ENCODE peak calls at places on chromosome 20, in seven cellular contexts. One of them, this sample, is unnamed.
A peak's percentile ranks its signal among the peaks of the same experiment; 100 is the strongest.

GRCh38 chr20:53154540-53154939 is 182.4 kb downstream of the TSHZ2 start:
- DNase-seq in cardiac muscle cell: no peak
- DNase-seq in lower lobe of right lung: no peak
- DNase-seq in CD4-positive, CD25-positive, alpha-beta regulatory T cell: peak; percentile 10
- DNase-seq in ovary: no peak
- DNase-seq in heart left ventricle: no peak
- DNase-seq in psoas muscle: no peak
- DNase-seq in this sample: no peak

GRCh38 chr20:41003143-41003932 is 25.3 kb upstream of the TOP1 start:
- DNase-seq in cardiac muscle cell: no peak
- DNase-seq in lower lobe of right lung: peak; percentile 80
- DNase-seq in CD4-positive, CD25-positive, alpha-beta regulatory T cell: peak; percentile 92
- DNase-seq in ovary: no peak
- DNase-seq in heart left ventricle: peak; percentile 42
- DNase-seq in psoas muscle: no peak
- DNase-seq in this sample: no peak

GRCh38 chr20:38173237-38174156 is 8.4 kb upstream of the TGM2 start:
- DNase-seq in cardiac muscle cell: no peak
- DNase-seq in lower lobe of right lung: no peak
- DNase-seq in CD4-positive, CD25-positive, alpha-beta regulatory T cell: no peak
- DNase-seq in ovary: no peak
- DNase-seq in heart left ventricle: no peak
- DNase-seq in psoas muscle: no peak
- DNase-seq in this sample: no peak

GRCh38 chr20:24439737-24440136 is 29.7 kb upstream of the SYNDIG1 start:
- DNase-seq in cardiac muscle cell: no peak
- DNase-seq in lower lobe of right lung: no peak
- DNase-seq in CD4-positive, CD25-positive, alpha-beta regulatory T cell: no peak
- DNase-seq in ovary: no peak
- DNase-seq in heart left ventricle: no peak
- DNase-seq in psoas muscle: no peak
- DNase-seq in this sample: no peak

GRCh38 chr20:42192321-42192720 is 574.1 kb upstream of the CHD6 start:
- DNase-seq in cardiac muscle cell: no peak
- DNase-seq in lower lobe of right lung: no peak
- DNase-seq in CD4-positive, CD25-positive, alpha-beta regulatory T cell: no peak
- DNase-seq in ovary: no peak
- DNase-seq in heart left ventricle: no peak
- DNase-seq in psoas muscle: no peak
- DNase-seq in this sample: no peak

GRCh38 chr20:17786221-17786718 is 86.5 kb downstream of the BANF2 start:
- DNase-seq in cardiac muscle cell: no peak
- DNase-seq in lower lobe of right lung: no peak
- DNase-seq in CD4-positive, CD25-positive, alpha-beta regulatory T cell: no peak
- DNase-seq in ovary: peak; percentile 64
- DNase-seq in heart left ventricle: peak; percentile 51
- DNase-seq in psoas muscle: peak; percentile 67
- DNase-seq in this sample: no peak

GRCh38 chr20:1422756-1423155 is 29.9 kb upstream of the FKBP1A start:
- DNase-seq in cardiac muscle cell: no peak
- DNase-seq in lower lobe of right lung: no peak
- DNase-seq in CD4-positive, CD25-positive, alpha-beta regulatory T cell: peak; percentile 74
- DNase-seq in ovary: no peak
- DNase-seq in heart left ventricle: no peak
- DNase-seq in psoas muscle: no peak
- DNase-seq in this sample: no peak

GRCh38 chr20:54126809-54127655 is 46.8 kb downstream of the CYP24A1 start:
- DNase-seq in cardiac muscle cell: no peak
- DNase-seq in lower lobe of right lung: no peak
- DNase-seq in CD4-positive, CD25-positive, alpha-beta regulatory T cell: no peak
- DNase-seq in ovary: no peak
- DNase-seq in heart left ventricle: no peak
- DNase-seq in psoas muscle: no peak
- DNase-seq in this sample: no peak

GRCh38 chr20:31975874-31976273 is 7.9 kb downstream of the XKR7 start:
- DNase-seq in cardiac muscle cell: no peak
- DNase-seq in lower lobe of right lung: no peak
- DNase-seq in CD4-positive, CD25-positive, alpha-beta regulatory T cell: no peak
- DNase-seq in ovary: no peak
- DNase-seq in heart left ventricle: no peak
- DNase-seq in psoas muscle: no peak
- DNase-seq in this sample: no peak

GRCh38 chr20:63493563-63494020 is 5.3 kb downstream of the EEF1A2 start:
- DNase-seq in cardiac muscle cell: no peak
- DNase-seq in lower lobe of right lung: no peak
- DNase-seq in CD4-positive, CD25-positive, alpha-beta regulatory T cell: no peak
- DNase-seq in ovary: no peak
- DNase-seq in heart left ventricle: no peak
- DNase-seq in psoas muscle: no peak
- DNase-seq in this sample: no peak

GRCh38 chr20:21143194-21143890 is 17.5 kb downstream of the KIZ start:
- DNase-seq in cardiac muscle cell: no peak
- DNase-seq in lower lobe of right lung: no peak
- DNase-seq in CD4-positive, CD25-positive, alpha-beta regulatory T cell: no peak
- DNase-seq in ovary: no peak
- DNase-seq in heart left ventricle: no peak
- DNase-seq in psoas muscle: no peak
- DNase-seq in this sample: no peak

GRCh38 chr20:10524643-10525042 is 89.5 kb downstream of the SLX4IP start:
- DNase-seq in cardiac muscle cell: no peak
- DNase-seq in lower lobe of right lung: no peak
- DNase-seq in CD4-positive, CD25-positive, alpha-beta regulatory T cell: no peak
- DNase-seq in ovary: no peak
- DNase-seq in heart left ventricle: no peak
- DNase-seq in psoas muscle: no peak
- DNase-seq in this sample: no peak

GRCh38 chr20:20547876-20548266 is 164.6 kb downstream of the RALGAPA2 start:
- DNase-seq in cardiac muscle cell: no peak
- DNase-seq in lower lobe of right lung: no peak
- DNase-seq in CD4-positive, CD25-positive, alpha-beta regulatory T cell: no peak
- DNase-seq in ovary: no peak
- DNase-seq in heart left ventricle: no peak
- DNase-seq in psoas muscle: no peak
- DNase-seq in this sample: no peak

GRCh38 chr20:39670987-39671386 is 708.8 kb downstream of the DHX35 start:
- DNase-seq in cardiac muscle cell: no peak
- DNase-seq in lower lobe of right lung: no peak
- DNase-seq in CD4-positive, CD25-positive, alpha-beta regulatory T cell: no peak
- DNase-seq in ovary: no peak
- DNase-seq in heart left ventricle: no peak
- DNase-seq in psoas muscle: no peak
- DNase-seq in this sample: no peak

GRCh38 chr20:1377341-1377871 is 15.4 kb downstream of the FKBP1A start:
- DNase-seq in cardiac muscle cell: no peak
- DNase-seq in lower lobe of right lung: no peak
- DNase-seq in CD4-positive, CD25-positive, alpha-beta regulatory T cell: no peak
- DNase-seq in ovary: no peak
- DNase-seq in heart left ventricle: no peak
- DNase-seq in psoas muscle: no peak
- DNase-seq in this sample: no peak

GRCh38 chr20:57682184-57683038 is 27.4 kb downstream of the PMEPA1 start:
- DNase-seq in cardiac muscle cell: no peak
- DNase-seq in lower lobe of right lung: no peak
- DNase-seq in CD4-positive, CD25-positive, alpha-beta regulatory T cell: no peak
- DNase-seq in ovary: no peak
- DNase-seq in heart left ventricle: no peak
- DNase-seq in psoas muscle: no peak
- DNase-seq in this sample: peak; percentile 91

GRCh38 chr20:57683876-57684275 is 25.9 kb downstream of the PMEPA1 start:
- DNase-seq in cardiac muscle cell: no peak
- DNase-seq in lower lobe of right lung: no peak
- DNase-seq in CD4-positive, CD25-positive, alpha-beta regulatory T cell: no peak
- DNase-seq in ovary: no peak
- DNase-seq in heart left ventricle: no peak
- DNase-seq in psoas muscle: no peak
- DNase-seq in this sample: no peak

GRCh38 chr20:57686931-57687652 is 22.7 kb downstream of the PMEPA1 start:
- DNase-seq in cardiac muscle cell: no peak
- DNase-seq in lower lobe of right lung: no peak
- DNase-seq in CD4-positive, CD25-positive, alpha-beta regulatory T cell: no peak
- DNase-seq in ovary: no peak
- DNase-seq in heart left ventricle: no peak
- DNase-seq in psoas muscle: no peak
- DNase-seq in this sample: no peak

GRCh38 chr20:57688295-57688694 is 21.5 kb downstream of the PMEPA1 start:
- DNase-seq in cardiac muscle cell: no peak
- DNase-seq in lower lobe of right lung: no peak
- DNase-seq in CD4-positive, CD25-positive, alpha-beta regulatory T cell: no peak
- DNase-seq in ovary: no peak
- DNase-seq in heart left ventricle: no peak
- DNase-seq in psoas muscle: no peak
- DNase-seq in this sample: no peak

DNA sequence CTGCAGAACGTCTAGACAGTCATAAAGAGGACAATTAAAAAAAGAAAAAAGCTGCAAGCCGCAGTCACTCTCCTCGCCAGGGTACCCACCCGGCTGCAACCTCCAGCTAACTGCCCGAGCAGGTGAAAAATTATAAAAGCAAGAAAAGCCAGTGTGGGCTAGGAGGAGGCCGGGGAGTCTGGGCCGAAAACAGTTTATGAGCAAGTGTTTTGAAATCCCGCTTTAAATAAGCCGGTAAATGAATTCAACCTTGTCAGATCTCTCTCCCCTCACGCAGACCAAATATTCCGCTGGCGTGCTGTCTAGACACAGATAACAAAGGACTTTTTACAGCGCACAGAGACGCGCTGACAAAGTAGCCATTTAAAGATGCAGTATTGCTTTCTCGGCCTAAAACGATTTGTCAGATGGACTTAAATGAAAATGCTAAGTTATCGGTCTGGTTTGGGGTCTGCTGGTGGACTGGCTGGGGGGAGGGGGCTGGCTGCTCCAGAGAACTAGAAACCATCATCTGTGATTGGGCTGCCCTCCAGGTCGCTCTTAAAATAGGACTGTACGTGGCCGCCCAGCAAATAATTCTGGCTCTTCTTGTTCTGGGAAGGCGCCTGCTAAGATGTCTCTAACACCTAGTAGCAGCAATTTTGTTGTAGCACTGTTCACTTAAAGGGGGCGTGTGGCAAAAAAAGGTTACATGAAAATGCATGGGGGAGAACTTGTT is 24.5 kb downstream of the PMEPA1 start:
- DNase-seq in cardiac muscle cell: no peak
- DNase-seq in lower lobe of right lung: no peak
- DNase-seq in CD4-positive, CD25-positive, alpha-beta regulatory T cell: no peak
- DNase-seq in ovary: no peak
- DNase-seq in heart left ventricle: no peak
- DNase-seq in psoas muscle: no peak
- DNase-seq in this sample: peak; percentile 28
- H3K27ac ChIP-seq in cardiac muscle cell: no peak overlapping the region
- H3K27ac ChIP-seq in lower lobe of right lung: no peak overlapping the region
- H3K27ac ChIP-seq in CD4-positive, CD25-positive, alpha-beta regulatory T cell: no peak overlapping the region
- H3K27ac ChIP-seq in ovary: no peak overlapping the region
- H3K27ac ChIP-seq in heart left ventricle: peak overlapping the region; percentile 51
- H3K27ac ChIP-seq in psoas muscle: peak overlapping the region; percentile 50
- H3K27ac ChIP-seq in this sample: peak overlapping the region; percentile 99

GRCh38 chr20:43515628-43516027 is 8.1 kb downstream of the L3MBTL1 start:
- DNase-seq in cardiac muscle cell: no peak
- DNase-seq in lower lobe of right lung: no peak
- DNase-seq in CD4-positive, CD25-positive, alpha-beta regulatory T cell: no peak
- DNase-seq in ovary: no peak
- DNase-seq in heart left ventricle: no peak
- DNase-seq in psoas muscle: no peak
- DNase-seq in this sample: peak; percentile 7

GRCh38 chr20:43511879-43512278 is 4.4 kb downstream of the L3MBTL1 start:
- DNase-seq in cardiac muscle cell: no peak
- DNase-seq in lower lobe of right lung: no peak
- DNase-seq in CD4-positive, CD25-positive, alpha-beta regulatory T cell: no peak
- DNase-seq in ovary: no peak
- DNase-seq in heart left ventricle: no peak
- DNase-seq in psoas muscle: no peak
- DNase-seq in this sample: no peak

GRCh38 chr20:43513298-43514061 is 6.0 kb downstream of the L3MBTL1 start:
- DNase-seq in cardiac muscle cell: no peak
- DNase-seq in lower lobe of right lung: no peak
- DNase-seq in CD4-positive, CD25-positive, alpha-beta regulatory T cell: no peak
- DNase-seq in ovary: peak; percentile 27
- DNase-seq in heart left ventricle: no peak
- DNase-seq in psoas muscle: no peak
- DNase-seq in this sample: no peak

GRCh38 chr20:43516251-43516824 is 8.8 kb downstream of the L3MBTL1 start:
- DNase-seq in cardiac muscle cell: no peak
- DNase-seq in lower lobe of right lung: no peak
- DNase-seq in CD4-positive, CD25-positive, alpha-beta regulatory T cell: no peak
- DNase-seq in ovary: no peak
- DNase-seq in heart left ventricle: no peak
- DNase-seq in psoas muscle: no peak
- DNase-seq in this sample: no peak

DNA sequence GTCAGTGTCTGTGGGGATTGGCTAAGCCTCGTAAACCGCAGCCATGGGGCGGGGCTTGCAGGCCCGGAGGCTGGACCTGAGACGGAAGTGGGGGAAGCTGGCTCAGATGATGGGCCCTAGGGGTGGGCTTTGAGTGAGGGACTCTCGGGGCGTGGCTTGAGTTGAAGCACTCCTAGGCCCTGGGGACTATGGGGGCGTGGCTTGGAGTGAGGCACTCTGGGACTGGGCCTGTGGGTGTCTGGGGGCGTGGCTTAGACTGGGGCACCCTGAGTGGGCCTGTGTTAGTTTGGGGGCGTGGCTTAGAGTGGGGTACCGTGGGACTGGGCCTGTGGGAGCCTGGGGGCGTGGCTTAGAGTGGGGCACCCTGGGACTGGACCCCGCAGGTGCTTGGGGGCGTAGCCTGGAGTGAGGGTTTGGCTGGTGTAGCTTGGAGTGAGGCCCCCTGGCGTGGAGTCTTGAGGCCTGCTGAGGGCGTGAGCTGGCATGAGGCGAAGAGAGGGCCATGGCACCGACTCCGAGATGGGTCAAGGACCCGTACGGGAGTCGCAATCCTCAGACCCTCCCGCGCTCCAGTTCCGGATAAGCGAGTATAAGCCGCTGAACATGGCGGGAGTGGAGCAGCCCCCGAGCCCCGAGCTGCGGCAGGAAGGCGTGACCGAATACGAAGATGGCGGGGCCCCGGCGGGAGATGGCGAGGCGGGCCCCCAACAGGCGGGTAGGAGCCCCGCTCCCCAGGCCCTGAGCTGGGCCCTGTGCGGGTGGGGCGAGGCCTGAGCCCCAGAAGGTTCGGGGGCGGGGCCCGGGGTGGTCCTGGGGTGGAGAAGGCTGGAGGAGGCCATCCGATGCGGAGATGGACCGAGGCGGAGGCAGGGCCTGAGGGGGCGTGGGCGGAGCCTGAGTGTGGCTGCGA is 6.8 kb downstream of the L3MBTL1 start:
- DNase-seq in cardiac muscle cell: peak; percentile 99
- DNase-seq in lower lobe of right lung: peak; percentile 99
- DNase-seq in CD4-positive, CD25-positive, alpha-beta regulatory T cell: peak; percentile 96
- DNase-seq in ovary: peak; percentile 96
- DNase-seq in heart left ventricle: peak; percentile 95
- DNase-seq in psoas muscle: peak; percentile 98
- DNase-seq in this sample: peak; percentile 99
- H3K27ac ChIP-seq in cardiac muscle cell: no peak overlapping the region
- H3K27ac ChIP-seq in lower lobe of right lung: peak overlapping the region; percentile 53
- H3K27ac ChIP-seq in CD4-positive, CD25-positive, alpha-beta regulatory T cell: peak overlapping the region; percentile 51
- H3K27ac ChIP-seq in ovary: peak overlapping the region; percentile 37
- H3K27ac ChIP-seq in heart left ventricle: peak overlapping the region; percentile 78
- H3K27ac ChIP-seq in psoas muscle: peak overlapping the region; percentile 57
- H3K27ac ChIP-seq in this sample: peak overlapping the region; percentile 47

GRCh38 chr20:49349078-49349477 is 71.2 kb upstream of the ZNFX1 start:
- DNase-seq in cardiac muscle cell: no peak
- DNase-seq in lower lobe of right lung: no peak
- DNase-seq in CD4-positive, CD25-positive, alpha-beta regulatory T cell: no peak
- DNase-seq in ovary: no peak
- DNase-seq in heart left ventricle: no peak
- DNase-seq in psoas muscle: no peak
- DNase-seq in this sample: no peak
- H3K27ac ChIP-seq in cardiac muscle cell: no peak overlapping the region
- H3K27ac ChIP-seq in lower lobe of right lung: no peak overlapping the region
- H3K27ac ChIP-seq in CD4-positive, CD25-positive, alpha-beta regulatory T cell: no peak overlapping the region
- H3K27ac ChIP-seq in ovary: no peak overlapping the region
- H3K27ac ChIP-seq in heart left ventricle: no peak overlapping the region
- H3K27ac ChIP-seq in psoas muscle: no peak overlapping the region
- H3K27ac ChIP-seq in this sample: no peak overlapping the region

GRCh38 chr20:59042796-59043621 is 423 bp upstream of the PRELID3B start:
- DNase-seq in cardiac muscle cell: peak; percentile 94
- DNase-seq in lower lobe of right lung: peak; percentile 97
- DNase-seq in CD4-positive, CD25-positive, alpha-beta regulatory T cell: peak; percentile 95
- DNase-seq in ovary: peak; percentile 95
- DNase-seq in heart left ventricle: peak; percentile 94
- DNase-seq in psoas muscle: peak; percentile 97
- DNase-seq in this sample: peak; percentile 96
- H3K27ac ChIP-seq in cardiac muscle cell: peak overlapping the region; percentile 28
- H3K27ac ChIP-seq in lower lobe of right lung: peak overlapping the region; percentile 87
- H3K27ac ChIP-seq in CD4-positive, CD25-positive, alpha-beta regulatory T cell: peak overlapping the region; percentile 84
- H3K27ac ChIP-seq in ovary: no peak overlapping the region
- H3K27ac ChIP-seq in heart left ventricle: peak overlapping the region; percentile 87
- H3K27ac ChIP-seq in psoas muscle: peak overlapping the region; percentile 79
- H3K27ac ChIP-seq in this sample: peak overlapping the region; percentile 77

This sample was measured in OCI-LY7.